ENCODE peak calls at places on chromosomes 7 and 10, in eight cellular contexts. B is hypothalamus; G is glomerular endothelial cell; W is GM18507; M is left ventricle myocardium superior; H is adrenal gland; F is posterior vena cava; J is stimulated activated CD4-positive, alpha-beta T cell treated with anti-CD3 and anti-CD28 coated beads, Interleukin-1b, Interleukin-23, amount 100 ng/mL, for 1 hour. C is an unnamed sample.

GRCh38 chr10:118798186-118798811 is 43.5 kb upstream of the CACUL1 start:
- DNase-seq in H (no peak), G (no peak), F (peak), W (no peak), B (no peak), J (no peak), M (no peak), C (no peak)

GRCh38 chr7:36487756-36488336 is 98.2 kb downstream of the ANLN start:
- DNase-seq in F (no peak), M (no peak), G (peak), H (peak), B (no peak), J (no peak), W (no peak), C (peak)

GRCh38 chr7:87398441-87398840 is 53.0 kb downstream of the CROT start:
- DNase-seq in F (no peak), H (no peak), W (no peak), B (no peak), M (no peak), G (no peak), J (no peak), C (no peak)

GRCh38 chr7:3027455-3027854 is 16.2 kb downstream of the CARD11 start:
- DNase-seq in M (no peak), G (no peak), B (no peak), H (no peak), W (no peak), F (no peak), J (no peak), C (no peak)

GRCh38 chr7:50679218-50680007 is 103.3 kb downstream of the GRB10 start:
- DNase-seq in F (no peak), H (no peak), G (no peak), W (peak), M (no peak), B (no peak), J (no peak), C (no peak)

GRCh38 chr10:128086003-128086863 is 40.0 kb downstream of the MKI67 start:
- DNase-seq in M (no peak), G (no peak), B (no peak), H (no peak), J (no peak), W (no peak), F (no peak), C (no peak)

GRCh38 chr7:13291010-13291409 is 603.6 kb downstream of the ARL4A start:
- DNase-seq in H (no peak), G (no peak), M (no peak), B (no peak), J (no peak), W (no peak), F (no peak), C (no peak)

GRCh38 chr7:142488842-142489241 is 231.0 kb upstream of the PRSS58 start:
- DNase-seq in F (no peak), B (no peak), G (no peak), M (no peak), H (no peak), J (no peak), W (no peak), C (no peak)

GRCh38 chr10:93152136-93152535 is 78.4 kb downstream of the CYP26A1 start:
- DNase-seq in W (no peak), M (no peak), F (no peak), J (no peak), H (no peak), G (no peak), B (no peak), C (no peak)

GRCh38 chr7:93138576-93138975 is 9.6 kb downstream of the SAMD9L start:
- DNase-seq in F (no peak), G (no peak), W (no peak), J (no peak), H (no peak), B (no peak), M (no peak), C (no peak)

GRCh38 chr7:156752371-156753297 is 112.1 kb downstream of the RNF32 start:
- DNase-seq in G (no peak), F (no peak), J (no peak), B (no peak), W (no peak), H (no peak), M (no peak), C (no peak)

GRCh38 chr7:16129431-16130126 is 291.8 kb downstream of the CRPPA start:
- DNase-seq in B (no peak), W (no peak), M (no peak), F (no peak), H (no peak), J (no peak), G (no peak), C (no peak)

GRCh38 chr10:600876-601275 is 88.6 kb downstream of the DIP2C start:
- DNase-seq in B (no peak), W (no peak), M (no peak), F (peak), H (no peak), G (no peak), J (no peak), C (no peak)

GRCh38 chr7:47622946-47623640 is 41.2 kb upstream of the TNS3 start:
- DNase-seq in J (no peak), M (peak), G (no peak), B (no peak), H (no peak), F (no peak), W (no peak), C (no peak)

GRCh38 chr10:21813944-21814343 is 189.6 kb downstream of the DNAJC1 start:
- DNase-seq in J (no peak), H (no peak), B (no peak), M (no peak), G (no peak), F (no peak), W (no peak), C (no peak)

GRCh38 chr10:78852856-78853255 is 215.9 kb upstream of the ZMIZ1 start:
- DNase-seq in B (no peak), W (no peak), G (peak), F (no peak), H (peak), J (no peak), M (no peak), C (no peak)

C was measured in stimulated activated naive CD8-positive, alpha-beta T cell treated with anti-CD3 and anti-CD28 coated beads, Interleukin-15, amount 100 ng/mL, for 72 hours.